ENCODE peak calls at places on chromosomes 3 and 15, in nine cellular contexts. One of them, this sample, is unnamed.

GRCh38 chr3:196240424-196240823 is 24.1 kb downstream of the SLC51A start:
- DNase-seq in esophagus squamous epithelium: no peak
- DNase-seq in NCI-H1694: no peak
- DNase-seq in GM12865: no peak
- DNase-seq in choroid plexus epithelial cell: no peak
- DNase-seq in AG10803: no peak
- DNase-seq in uterus: no peak
- DNase-seq in neuronal stem cell: no peak
- DNase-seq in T-helper 9 cell: no peak
- DNase-seq in this sample: no peak

GRCh38 chr15:96274698-96275097 is 55.8 kb upstream of the NR2F2 start:
- DNase-seq in neuronal stem cell: no peak
- DNase-seq in choroid plexus epithelial cell: peak; percentile 33
- DNase-seq in T-helper 9 cell: no peak
- DNase-seq in uterus: no peak
- DNase-seq in GM12865: no peak
- DNase-seq in esophagus squamous epithelium: no peak
- DNase-seq in NCI-H1694: no peak
- DNase-seq in AG10803: peak; percentile 54
- DNase-seq in this sample: no peak

GRCh38 chr15:101024709-101025108 is 105.6 kb downstream of the LRRK1 start:
- DNase-seq in uterus: peak; percentile 13
- DNase-seq in NCI-H1694: no peak
- DNase-seq in T-helper 9 cell: no peak
- DNase-seq in esophagus squamous epithelium: no peak
- DNase-seq in GM12865: no peak
- DNase-seq in choroid plexus epithelial cell: no peak
- DNase-seq in neuronal stem cell: no peak
- DNase-seq in AG10803: no peak
- DNase-seq in this sample: no peak

GRCh38 chr3:72692959-72693518 is 155.2 kb downstream of the SHQ1 start:
- DNase-seq in GM12865: no peak
- DNase-seq in uterus: no peak
- DNase-seq in esophagus squamous epithelium: no peak
- DNase-seq in T-helper 9 cell: no peak
- DNase-seq in AG10803: no peak
- DNase-seq in choroid plexus epithelial cell: no peak
- DNase-seq in neuronal stem cell: no peak
- DNase-seq in NCI-H1694: no peak
- DNase-seq in this sample: no peak

GRCh38 chr3:185308126-185308754 is 54.4 kb upstream of the EHHADH start:
- DNase-seq in AG10803: peak; percentile 61
- DNase-seq in neuronal stem cell: peak; percentile 63
- DNase-seq in T-helper 9 cell: peak; percentile 14
- DNase-seq in choroid plexus epithelial cell: peak; percentile 84
- DNase-seq in esophagus squamous epithelium: no peak
- DNase-seq in NCI-H1694: peak; percentile 43
- DNase-seq in uterus: no peak
- DNase-seq in GM12865: peak; percentile 85
- DNase-seq in this sample: peak; percentile 17

GRCh38 chr15:68806220-68807105 is 14.2 kb downstream of the ANP32A start:
- DNase-seq in neuronal stem cell: no peak
- DNase-seq in esophagus squamous epithelium: no peak
- DNase-seq in GM12865: no peak
- DNase-seq in choroid plexus epithelial cell: no peak
- DNase-seq in T-helper 9 cell: no peak
- DNase-seq in NCI-H1694: no peak
- DNase-seq in AG10803: no peak
- DNase-seq in uterus: no peak
- DNase-seq in this sample: no peak

GRCh38 chr3:127546970-127547733 is 43.4 kb downstream of the TPRA1 start:
- DNase-seq in AG10803: no peak
- DNase-seq in choroid plexus epithelial cell: no peak
- DNase-seq in NCI-H1694: no peak
- DNase-seq in T-helper 9 cell: no peak
- DNase-seq in neuronal stem cell: no peak
- DNase-seq in uterus: no peak
- DNase-seq in esophagus squamous epithelium: no peak
- DNase-seq in GM12865: no peak
- DNase-seq in this sample: no peak

GRCh38 chr3:70531063-70531657 is 218.7 kb upstream of the MDFIC2 start:
- DNase-seq in NCI-H1694: no peak
- DNase-seq in GM12865: peak; percentile 2
- DNase-seq in neuronal stem cell: peak; percentile 11
- DNase-seq in uterus: no peak
- DNase-seq in T-helper 9 cell: no peak
- DNase-seq in esophagus squamous epithelium: no peak
- DNase-seq in AG10803: peak; percentile 34
- DNase-seq in choroid plexus epithelial cell: peak; percentile 70
- DNase-seq in this sample: no peak

GRCh38 chr3:280691-281090 is 84.1 kb downstream of the CHL1 start:
- DNase-seq in choroid plexus epithelial cell: no peak
- DNase-seq in neuronal stem cell: no peak
- DNase-seq in esophagus squamous epithelium: no peak
- DNase-seq in AG10803: no peak
- DNase-seq in T-helper 9 cell: no peak
- DNase-seq in GM12865: no peak
- DNase-seq in uterus: no peak
- DNase-seq in NCI-H1694: no peak
- DNase-seq in this sample: no peak

GRCh38 chr15:97688886-97689285 is 271.6 kb upstream of the ARRDC4 start:
- DNase-seq in GM12865: no peak
- DNase-seq in NCI-H1694: no peak
- DNase-seq in uterus: no peak
- DNase-seq in AG10803: no peak
- DNase-seq in neuronal stem cell: no peak
- DNase-seq in T-helper 9 cell: no peak
- DNase-seq in esophagus squamous epithelium: no peak
- DNase-seq in choroid plexus epithelial cell: no peak
- DNase-seq in this sample: no peak

GRCh38 chr15:52171386-52171785 is 19.8 kb downstream of the GNB5 start:
- DNase-seq in esophagus squamous epithelium: no peak
- DNase-seq in choroid plexus epithelial cell: peak; percentile 70
- DNase-seq in neuronal stem cell: no peak
- DNase-seq in T-helper 9 cell: no peak
- DNase-seq in uterus: no peak
- DNase-seq in NCI-H1694: no peak
- DNase-seq in AG10803: no peak
- DNase-seq in GM12865: no peak
- DNase-seq in this sample: no peak

GRCh38 chr15:66006986-66007385 is 137.7 kb downstream of the RAB11A start:
- DNase-seq in T-helper 9 cell: no peak
- DNase-seq in AG10803: no peak
- DNase-seq in GM12865: no peak
- DNase-seq in neuronal stem cell: no peak
- DNase-seq in uterus: no peak
- DNase-seq in esophagus squamous epithelium: no peak
- DNase-seq in NCI-H1694: no peak
- DNase-seq in choroid plexus epithelial cell: peak; percentile 59
- DNase-seq in this sample: no peak

GRCh38 chr15:82571722-82572222 is 31.5 kb upstream of the RPS17 start:
- DNase-seq in uterus: peak; percentile 77
- DNase-seq in neuronal stem cell: peak; percentile 43
- DNase-seq in AG10803: peak; percentile 77
- DNase-seq in NCI-H1694: peak; percentile 54
- DNase-seq in choroid plexus epithelial cell: peak; percentile 62
- DNase-seq in esophagus squamous epithelium: no peak
- DNase-seq in GM12865: no peak
- DNase-seq in T-helper 9 cell: no peak
- DNase-seq in this sample: no peak

GRCh38 chr3:11289864-11290263 is 17.7 kb downstream of the ATG7 start:
- DNase-seq in uterus: no peak
- DNase-seq in neuronal stem cell: no peak
- DNase-seq in T-helper 9 cell: no peak
- DNase-seq in AG10803: no peak
- DNase-seq in NCI-H1694: no peak
- DNase-seq in esophagus squamous epithelium: no peak
- DNase-seq in GM12865: peak; percentile 57
- DNase-seq in choroid plexus epithelial cell: no peak
- DNase-seq in this sample: no peak

GRCh38 chr3:187852842-187853727 is 107.8 kb upstream of the BCL6 start:
- DNase-seq in esophagus squamous epithelium: no peak
- DNase-seq in AG10803: no peak
- DNase-seq in T-helper 9 cell: no peak
- DNase-seq in NCI-H1694: no peak
- DNase-seq in choroid plexus epithelial cell: no peak
- DNase-seq in neuronal stem cell: no peak
- DNase-seq in GM12865: no peak
- DNase-seq in uterus: no peak
- DNase-seq in this sample: no peak

GRCh38 chr3:184156522-184156955 is 1.4 kb downstream of the DVL3 start:
- DNase-seq in T-helper 9 cell: no peak
- DNase-seq in uterus: peak; percentile 58
- DNase-seq in AG10803: peak; percentile 70
- DNase-seq in esophagus squamous epithelium: no peak
- DNase-seq in NCI-H1694: no peak
- DNase-seq in neuronal stem cell: peak; percentile 58
- DNase-seq in choroid plexus epithelial cell: peak; percentile 81
- DNase-seq in GM12865: no peak
- DNase-seq in this sample: no peak

GRCh38 chr3:114741066-114741465 is 406.0 kb downstream of the ZBTB20 start:
- DNase-seq in GM12865: no peak
- DNase-seq in neuronal stem cell: no peak
- DNase-seq in esophagus squamous epithelium: no peak
- DNase-seq in T-helper 9 cell: no peak
- DNase-seq in uterus: no peak
- DNase-seq in NCI-H1694: no peak
- DNase-seq in AG10803: peak; percentile 48
- DNase-seq in choroid plexus epithelial cell: peak; percentile 32
- DNase-seq in this sample: no peak

GRCh38 chr15:58762731-58763130 is 8.4 kb upstream of the MINDY2 start:
- DNase-seq in esophagus squamous epithelium: no peak
- DNase-seq in T-helper 9 cell: no peak
- DNase-seq in GM12865: no peak
- DNase-seq in neuronal stem cell: no peak
- DNase-seq in NCI-H1694: no peak
- DNase-seq in choroid plexus epithelial cell: no peak
- DNase-seq in uterus: no peak
- DNase-seq in AG10803: no peak
- DNase-seq in this sample: no peak

This sample was measured in effector CD4-positive, alpha-beta T cell.